ENCODE peak calls at places on chromosomes 3 and 15, in four cellular contexts. X is Panc1, H is HepG2, J is HCT116. G is an unnamed sample.

GRCh38 chr15:99014803-99015676 is 7.4 kb upstream of the PGPEP1L start:
- DNase-seq in X (no peak), H (peak; percentile 28), J (peak; percentile 36), G (peak; percentile 44)

GRCh38 chr3:184761120-184761841 is 49.4 kb upstream of the MAGEF1 start:
- DNase-seq in X (no peak), H (no peak), J (no peak), G (no peak)

GRCh38 chr15:85407421-85408269 is 27.2 kb downstream of the AKAP13 start:
- DNase-seq in X (no peak), H (peak; percentile 39), J (no peak), G (no peak)

GRCh38 chr3:52495096-52495495 is at the start of gene STAB1:
- DNase-seq in X (no peak), H (no peak), J (no peak), G (no peak)

GRCh38 chr3:70620367-70620766 is 307.9 kb upstream of the MDFIC2 start:
- DNase-seq in X (no peak), H (no peak), J (no peak), G (no peak)

GRCh38 chr3:43481325-43481860 is 140.4 kb downstream of the ANO10 start:
- DNase-seq in X (no peak), H (no peak), J (no peak), G (no peak)

GRCh38 chr3:177440456-177441105 is 243.3 kb upstream of the TBL1XR1 start:
- DNase-seq in X (no peak), H (no peak), J (no peak), G (no peak)

GRCh38 chr3:14876942-14877341 is 58.2 kb downstream of the FGD5 start:
- DNase-seq in X (no peak), H (no peak), J (no peak), G (no peak)

GRCh38 chr3:54507876-54508460 is 385.6 kb downstream of the CACNA2D3 start:
- DNase-seq in X (no peak), H (no peak), J (no peak), G (no peak)

GRCh38 chr3:141275973-141276372 is 44.3 kb downstream of the PXYLP1 start:
- DNase-seq in X (peak; percentile 48), H (peak; percentile 86), J (no peak), G (no peak)
- TF ChIP-seq TCF7L2 in X (no peak), H (no peak), J (no peak), G (no peak)

GRCh38 chr3:13748500-13748899 is 131.4 kb downstream of the WNT7A start:
- DNase-seq in X (no peak), H (no peak), J (no peak), G (no peak)

GRCh38 chr3:13747627-13748026 is 132.2 kb downstream of the WNT7A start:
- DNase-seq in X (no peak), H (no peak), J (no peak), G (no peak)

GRCh38 chr3:13746385-13746784 is 133.5 kb downstream of the WNT7A start:
- DNase-seq in X (no peak), H (no peak), J (no peak), G (no peak)

GRCh38 chr3:13749063-13749764 is 130.7 kb downstream of the WNT7A start:
- DNase-seq in X (no peak), H (no peak), J (no peak), G (no peak)

DNA sequence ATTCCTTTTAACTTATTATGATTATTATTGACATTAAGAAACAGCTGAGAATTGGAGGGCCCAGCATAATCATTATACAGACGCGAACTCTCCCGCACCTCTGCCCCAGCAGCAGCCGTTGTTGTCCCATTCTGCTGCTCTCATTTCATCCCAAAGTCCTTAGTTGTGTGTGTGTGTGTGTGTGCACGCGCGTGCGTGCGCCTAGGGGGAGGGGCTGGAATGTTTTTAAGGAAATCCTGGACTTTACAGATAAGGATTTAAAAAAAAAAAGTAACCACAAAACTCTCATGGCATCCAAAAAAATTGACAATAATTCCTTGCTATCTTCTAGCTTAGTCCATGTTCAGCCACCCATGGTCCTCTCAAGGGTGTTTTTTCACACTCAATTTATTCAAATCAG is 134.2 kb downstream of the WNT7A start:
- DNase-seq in X (no peak), H (no peak), J (no peak), G (no peak)
- TF ChIP-seq TCF7L2 in X (no peak), H (no peak), J (no peak), G (no peak)

GRCh38 chr3:28077566-28077965 is 163.9 kb upstream of the CMC1 start:
- DNase-seq in X (no peak), H (peak; percentile 25), J (peak; percentile 12), G (no peak)
- TF ChIP-seq TCF7L2 in X (no peak), H (no peak), J (no peak), G (no peak)

DNA sequence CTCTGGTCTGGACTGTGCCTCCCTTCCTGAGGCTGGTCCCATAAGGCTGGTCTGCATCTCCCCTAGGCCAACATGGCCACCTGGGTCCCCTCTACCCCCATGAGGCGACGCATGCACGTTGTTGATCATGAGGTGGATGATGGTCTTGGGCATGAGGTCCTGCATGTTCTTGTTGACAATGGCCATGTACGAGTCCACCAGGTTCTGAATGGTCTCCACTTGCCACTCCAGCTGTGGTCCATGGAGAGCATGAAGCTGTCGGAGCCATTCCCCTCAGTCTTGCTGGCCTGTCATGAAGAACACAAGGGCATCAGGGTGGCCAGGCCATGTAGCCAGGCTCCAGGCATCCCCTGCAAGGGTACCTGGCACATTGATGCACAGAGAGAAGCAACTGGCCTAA is 27.1 kb upstream of the CSPG4 start:
- DNase-seq in X (no peak), H (no peak), J (no peak), G (no peak)
- TF ChIP-seq TCF7L2 in X (no peak), H (no peak), J (no peak), G (no peak)

DNA sequence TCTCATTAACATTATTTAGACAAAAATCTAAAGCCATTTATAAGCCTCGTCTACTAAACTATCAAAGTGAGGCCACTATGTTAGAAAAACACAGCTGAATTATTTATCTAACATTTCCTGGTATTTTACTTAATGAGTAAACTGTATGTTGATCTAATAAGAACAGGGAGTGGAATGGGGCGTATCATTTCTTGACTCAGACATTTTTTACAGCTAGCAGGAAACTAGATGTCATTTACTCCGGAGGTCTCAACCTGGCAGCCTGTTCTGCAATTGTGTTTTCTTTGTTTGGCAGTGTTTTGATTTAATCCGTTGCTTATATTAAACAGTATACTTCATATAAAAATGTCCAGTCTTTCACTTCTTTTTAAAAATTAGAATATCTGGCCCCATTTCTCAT is 79.1 kb upstream of the ABI3BP start:
- DNase-seq in X (no peak), H (no peak), J (no peak), G (no peak)
- TF ChIP-seq TCF7L2 in X (no peak), H (no peak), J (no peak), G (no peak)

GRCh38 chr3:119643094-119643493 is 17.3 kb downstream of the POPDC2 start:
- DNase-seq in X (no peak), H (no peak), J (no peak), G (no peak)
- TF ChIP-seq TCF7L2 in X (no peak), H (no peak), J (no peak), G (no peak)

GRCh38 chr15:82698711-82699345 is 10.8 kb downstream of the AP3B2 start:
- DNase-seq in X (no peak), H (no peak), J (no peak), G (no peak)

GRCh38 chr15:82697735-82698407 is 11.8 kb downstream of the AP3B2 start:
- DNase-seq in X (no peak), H (no peak), J (no peak), G (no peak)

GRCh38 chr15:82699726-82700125 is 9.9 kb downstream of the AP3B2 start:
- DNase-seq in X (no peak), H (no peak), J (no peak), G (peak; percentile 60)
- TF ChIP-seq TCF7L2 in X (no peak), H (no peak), J (no peak), G (no peak)

GRCh38 chr3:46222435-46223161 is 14.5 kb upstream of the CCR1 start:
- DNase-seq in X (no peak), H (no peak), J (no peak), G (no peak)

GRCh38 chr3:46233194-46233593 is 9.1 kb upstream of the CCR3 start:
- DNase-seq in X (no peak), H (no peak), J (no peak), G (no peak)

GRCh38 chr3:46231323-46231722 is 10.9 kb upstream of the CCR3 start:
- DNase-seq in X (no peak), H (no peak), J (no peak), G (no peak)

DNA sequence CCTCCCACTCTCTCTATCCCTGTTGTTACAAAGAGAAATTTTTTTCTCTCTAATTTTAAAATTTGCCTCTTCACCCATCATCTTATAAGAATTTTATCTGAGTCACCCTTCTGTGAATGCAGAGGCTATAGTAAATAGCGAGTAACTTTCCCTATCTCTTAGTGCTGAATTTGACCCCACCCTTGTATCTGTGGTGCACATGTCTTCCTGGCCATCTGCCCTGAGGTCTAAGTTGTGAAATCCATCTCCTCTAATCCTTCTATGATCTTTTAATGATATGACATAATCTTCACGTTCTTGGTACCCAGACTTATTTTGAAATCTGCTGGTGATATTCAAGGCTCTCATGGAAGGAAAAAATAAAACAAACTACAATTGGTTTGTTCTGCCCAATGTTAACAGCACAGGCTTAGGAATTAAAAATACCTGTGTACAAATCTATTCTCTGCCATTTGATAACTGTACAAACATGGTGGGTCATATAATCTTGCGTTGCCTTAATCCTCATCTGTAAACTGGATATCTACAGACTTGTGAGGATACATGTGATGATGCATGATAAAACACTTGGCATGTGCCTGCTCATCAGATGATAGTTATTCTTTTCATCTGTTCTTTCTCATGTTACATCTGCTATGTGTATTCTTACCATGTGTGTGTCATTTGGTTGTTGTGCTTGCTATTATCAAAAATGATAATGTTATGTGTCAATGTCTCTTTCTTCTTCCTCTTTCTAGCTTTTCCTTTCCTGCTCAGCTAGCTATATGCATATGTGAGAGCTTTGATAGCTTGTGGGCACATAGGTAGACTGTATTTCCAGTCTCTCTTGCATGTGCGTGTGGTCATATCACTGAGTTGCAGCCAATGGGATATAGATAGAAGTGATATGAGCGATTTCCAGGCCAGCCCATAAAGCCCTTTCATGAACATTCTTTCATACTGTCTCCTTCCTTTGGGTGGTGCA is 13.7 kb upstream of the CCR3 start:
- DNase-seq in X (no peak), H (no peak), J (no peak), G (no peak)
- TF ChIP-seq TCF7L2 in X (no peak), H (no peak), J (no peak), G (no peak)

G was measured in K562.